ENCODE peak calls at places on chromosomes 4 and X, in six cellular contexts. P is H9, O is astrocyte, S is neural progenitor cell, B is HCT116, W is endothelial cell of umbilical vein. M is an unnamed sample.

GRCh38 chr4:166257891-166258290 is 384.9 kb downstream of the TLL1 start:
- DNase-seq in P (no peak), O (no peak), S (no peak), B (no peak), W (no peak), M (no peak)

GRCh38 chr4:159655547-159655946 is 552.7 kb downstream of the RAPGEF2 start:
- DNase-seq in P (no peak), O (peak; percentile 99), S (no peak), B (peak; percentile 16), W (no peak), M (peak; percentile 68)

GRCh38 chrX:34881671-34882070 is 60.9 kb upstream of the FAM47B start:
- DNase-seq in P (no peak), O (no peak), S (no peak), B (no peak), W (no peak), M (no peak)

GRCh38 chrX:69163936-69164741 is 1.1 kb downstream of the PJA1 start:
- DNase-seq in P (peak; percentile 46), O (no peak), S (no peak), B (no peak), W (peak; percentile 13), M (no peak)

GRCh38 chr4:84503495-84504437 is 4.7 kb upstream of the NKX6-1 start:
- DNase-seq in P (no peak), O (peak; percentile 34), S (peak; percentile 90), B (peak; percentile 62), W (peak; percentile 67), M (no peak)

GRCh38 chr4:124907881-124908280 is 195.3 kb upstream of the ANKRD50 start:
- DNase-seq in P (no peak), O (peak; percentile 96), S (no peak), B (no peak), W (no peak), M (no peak)

GRCh38 chrX:22081475-22082092 is 49.5 kb downstream of the PHEX start:
- DNase-seq in P (peak; percentile 50), O (peak; percentile 16), S (peak; percentile 67), B (peak; percentile 8), W (peak; percentile 46), M (no peak)

GRCh38 chr4:157204634-157205244 is 15.8 kb upstream of the GRIA2 start:
- DNase-seq in P (peak; percentile 86), O (no peak), S (peak; percentile 51), B (peak; percentile 13), W (no peak), M (no peak)

GRCh38 chr4:86592553-86593249 is 1.4 kb upstream of the PTPN13 start:
- DNase-seq in P (no peak), O (peak; percentile 45), S (peak; percentile 36), B (no peak), W (no peak), M (no peak)

GRCh38 chr4:127470290-127470809 is 162.4 kb upstream of the INTU start:
- DNase-seq in P (no peak), O (no peak), S (no peak), B (no peak), W (no peak), M (no peak)
- H2AFZ ChIP-seq in P (no peak overlapping the region), O (no peak overlapping the region), S (no peak overlapping the region), B (no peak overlapping the region), W (no peak overlapping the region), M (no peak overlapping the region)

DNA sequence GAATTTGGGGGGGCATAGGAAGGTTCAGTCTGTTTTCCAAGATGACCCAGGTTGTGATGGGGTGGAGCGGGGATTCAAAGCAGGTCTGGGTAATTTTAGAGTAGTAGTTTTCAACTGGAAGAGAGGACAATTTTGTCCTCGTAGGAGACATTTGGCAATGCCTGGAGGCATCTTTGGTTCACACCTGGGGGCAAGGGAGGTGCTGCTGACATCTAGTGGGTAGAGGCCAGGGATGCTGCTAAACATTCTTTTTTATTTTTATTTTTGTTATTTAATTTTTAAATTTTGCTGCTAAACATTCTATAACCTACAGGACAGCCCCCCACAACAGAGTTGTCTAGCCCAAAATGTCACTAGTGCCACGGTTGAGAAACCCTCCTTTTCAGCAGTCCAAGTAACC is 1.9 kb downstream of the RAB9A start:
- DNase-seq in P (no peak), O (no peak), S (no peak), B (no peak), W (no peak), M (no peak)
- TF ChIP-seq CTCF in P (peak; percentile 46), O (no peak), S (peak; percentile 7), B (peak; percentile 13), W (no peak), M (peak; percentile 34)

DNA sequence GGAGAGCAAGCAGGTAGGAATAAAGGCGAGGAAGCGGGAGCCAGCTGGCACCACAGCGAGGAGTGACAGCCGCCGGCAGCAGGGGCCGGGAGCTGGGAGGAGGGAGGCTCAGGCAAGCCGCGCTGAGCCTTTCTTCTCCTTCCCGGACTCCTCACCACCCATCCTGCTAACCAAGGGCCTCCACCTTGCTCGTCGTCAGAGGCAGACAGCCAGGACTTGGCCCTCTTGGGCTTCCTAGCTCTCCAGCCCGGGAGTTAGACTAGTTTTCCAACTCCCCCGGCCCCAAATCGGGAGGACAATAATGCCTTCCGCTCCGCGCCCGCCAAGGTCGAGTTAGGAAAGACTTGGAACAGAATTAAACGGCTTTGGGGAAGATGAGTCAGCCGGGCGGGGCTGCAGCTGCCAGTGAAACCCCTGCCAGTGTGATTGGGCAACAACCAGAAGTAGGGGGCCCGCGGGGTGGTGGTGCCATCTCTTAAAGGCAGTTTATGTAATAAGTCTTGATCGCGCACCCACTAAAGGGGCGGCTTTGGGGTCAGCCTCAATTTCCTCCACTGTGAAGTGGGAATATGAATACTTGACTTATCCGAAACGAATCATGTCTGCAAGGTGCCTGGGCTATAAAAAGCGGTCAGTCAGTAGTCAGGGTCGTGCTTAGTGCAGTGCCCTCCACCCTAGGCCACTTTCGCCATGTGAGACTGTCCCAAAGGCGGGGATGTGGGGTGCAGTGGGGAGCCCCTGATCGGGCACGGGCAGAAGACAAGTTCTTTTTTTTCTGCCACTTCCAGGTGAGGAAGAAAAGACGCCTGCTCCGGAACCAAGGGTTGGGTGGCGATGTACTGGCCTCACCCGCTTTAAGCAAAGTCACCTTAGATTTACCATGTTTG is 6.7 kb upstream of the HSD17B10 start:
- DNase-seq in P (peak; percentile 36), O (peak; percentile 30), S (peak; percentile 36), B (no peak), W (peak; percentile 54), M (no peak)
- H3K9ac ChIP-seq in P (no peak overlapping the region), O (peak overlapping the region; percentile 64), S (no peak overlapping the region), B (peak overlapping the region; percentile 62), W (peak overlapping the region; percentile 24), M (peak overlapping the region; percentile 69)

GRCh38 chr4:40043786-40044185 is 12.9 kb upstream of the N4BP2 start:
- DNase-seq in P (peak; percentile 29), O (no peak), S (no peak), B (no peak), W (no peak), M (no peak)

GRCh38 chr4:40040908-40041307 is 15.7 kb upstream of the N4BP2 start:
- DNase-seq in P (no peak), O (no peak), S (no peak), B (no peak), W (no peak), M (no peak)

GRCh38 chr4:40033603-40034002 is 23.0 kb upstream of the N4BP2 start:
- DNase-seq in P (no peak), O (no peak), S (no peak), B (no peak), W (no peak), M (no peak)

GRCh38 chr4:40038972-40039371 is 17.7 kb upstream of the N4BP2 start:
- DNase-seq in P (no peak), O (peak; percentile 71), S (no peak), B (no peak), W (peak; percentile 43), M (peak; percentile 83)
- H2AFZ ChIP-seq in P (no peak overlapping the region), O (peak overlapping the region; percentile 28), S (no peak overlapping the region), B (peak overlapping the region; percentile 95), W (peak overlapping the region; percentile 71), M (peak overlapping the region; percentile 79)

DNA sequence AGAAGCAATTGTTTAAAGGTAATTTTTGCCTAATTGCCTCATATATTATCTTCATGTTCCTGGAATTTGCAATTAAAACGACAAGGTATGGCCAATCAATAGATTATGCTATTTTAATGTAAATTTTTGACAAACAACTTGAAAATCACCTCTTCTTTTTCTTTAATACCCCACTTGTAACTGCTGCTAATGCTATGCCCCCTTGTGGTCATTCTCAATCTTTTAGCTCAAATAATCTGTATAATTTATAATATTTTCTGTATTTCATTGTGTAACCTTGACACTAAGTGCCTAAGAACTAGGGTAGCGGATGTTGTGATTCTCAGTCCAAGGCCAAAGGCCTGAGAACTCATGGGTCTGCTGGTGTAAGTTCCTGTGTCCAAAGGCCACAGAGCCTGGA is 831.7 kb upstream of the POU3F4 start:
- DNase-seq in P (no peak), O (no peak), S (no peak), B (peak; percentile 15), W (no peak), M (no peak)
- TF ChIP-seq CTCF in P (peak; percentile 52), O (no peak), S (peak; percentile 23), B (peak; percentile 24), W (no peak), M (peak; percentile 17)

GRCh38 chr4:98997176-98997575 is 1.7 kb downstream of the METAP1 start:
- DNase-seq in P (no peak), O (no peak), S (no peak), B (no peak), W (no peak), M (no peak)
- H3K9ac ChIP-seq in P (no peak overlapping the region), O (no peak overlapping the region), S (no peak overlapping the region), B (no peak overlapping the region), W (no peak overlapping the region), M (peak overlapping the region; percentile 6)

DNA sequence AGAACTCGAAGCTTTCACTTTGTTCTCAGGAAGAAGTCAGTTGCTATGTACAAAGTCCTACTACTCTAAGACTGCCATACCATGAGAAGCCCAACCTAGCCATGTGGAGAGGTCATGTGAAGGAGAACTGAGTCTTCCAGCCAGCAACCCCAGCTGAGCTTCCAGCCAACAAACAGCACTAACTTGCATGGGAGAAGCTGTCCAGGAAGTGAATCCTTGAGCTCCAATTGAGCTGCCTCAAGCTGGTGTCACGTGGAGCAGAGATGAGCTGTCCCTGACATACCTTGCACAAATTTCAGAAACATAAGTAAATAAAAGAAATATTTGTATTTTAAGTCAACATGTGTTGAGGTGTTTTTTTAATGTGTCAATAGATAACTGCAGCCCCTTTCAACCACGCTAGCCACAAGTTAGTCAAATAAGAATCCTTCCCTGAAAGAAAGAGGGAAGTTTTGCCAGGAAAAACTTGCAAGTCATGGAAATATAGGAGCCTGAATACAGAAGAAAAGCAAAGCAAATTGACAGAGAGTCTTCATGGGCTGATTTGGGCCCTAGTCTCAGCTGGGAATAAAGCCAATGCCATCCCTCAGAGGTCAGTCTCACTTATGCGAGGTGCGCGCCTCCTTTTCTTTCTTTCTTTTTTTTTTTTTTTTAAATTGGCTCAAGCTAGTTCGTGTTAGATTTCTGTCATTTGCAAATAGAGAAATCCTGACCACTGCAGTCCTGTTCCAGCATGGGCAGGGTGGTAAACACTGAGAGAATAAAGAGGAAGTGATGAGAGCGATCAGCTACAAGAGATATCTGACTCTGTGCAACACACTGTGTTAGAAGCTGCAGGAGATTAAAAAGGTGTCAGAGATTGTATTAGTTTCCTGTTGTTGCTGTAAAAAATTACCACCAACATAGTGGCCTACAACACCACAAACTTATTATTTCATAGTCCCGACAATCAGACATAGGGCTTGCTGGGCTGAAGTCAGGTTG is 299.9 kb downstream of the LDB2 start:
- DNase-seq in P (no peak), O (peak; percentile 80), S (no peak), B (no peak), W (peak; percentile 46), M (no peak)
- H2AFZ ChIP-seq in P (no peak overlapping the region), O (peak overlapping the region; percentile 45), S (no peak overlapping the region), B (no peak overlapping the region), W (peak overlapping the region; percentile 2), M (no peak overlapping the region)

M was measured in keratinocyte.